ENCODE peak calls at places on chromosome 6, in four cellular contexts. One of them, this sample, is unnamed.

GRCh38 chr6:9233226-9233625 is 797.9 kb upstream of the SLC35B3 start:
- DNase-seq in LHCN-M2: no peak
- DNase-seq in left ventricle myocardium superior: no peak
- DNase-seq in posterior vena cava: no peak
- DNase-seq in this sample: no peak

GRCh38 chr6:1802495-1803395 is 193.0 kb downstream of the FOXC1 start:
- DNase-seq in LHCN-M2: no peak
- DNase-seq in left ventricle myocardium superior: no peak
- DNase-seq in posterior vena cava: no peak
- DNase-seq in this sample: no peak

GRCh38 chr6:101114703-101115102 is 233.6 kb upstream of the ASCC3 start:
- DNase-seq in LHCN-M2: peak
- DNase-seq in posterior vena cava: no peak
- DNase-seq in left ventricle myocardium superior: no peak
- DNase-seq in this sample: no peak

GRCh38 chr6:35318200-35318844 is 20.7 kb downstream of the DEF6 start:
- DNase-seq in posterior vena cava: peak
- DNase-seq in left ventricle myocardium superior: peak
- DNase-seq in LHCN-M2: peak
- DNase-seq in this sample: no peak

GRCh38 chr6:5423251-5423650 is 161.9 kb downstream of the FARS2 start:
- DNase-seq in LHCN-M2: no peak
- DNase-seq in posterior vena cava: no peak
- DNase-seq in left ventricle myocardium superior: no peak
- DNase-seq in this sample: no peak

GRCh38 chr6:20211941-20212391 is 303 bp downstream of the MBOAT1 start:
- DNase-seq in posterior vena cava: no peak
- DNase-seq in left ventricle myocardium superior: no peak
- DNase-seq in LHCN-M2: peak
- DNase-seq in this sample: peak

GRCh38 chr6:108564178-108564577 is 3.5 kb downstream of the FOXO3 start:
- DNase-seq in left ventricle myocardium superior: no peak
- DNase-seq in LHCN-M2: peak
- DNase-seq in posterior vena cava: no peak
- DNase-seq in this sample: no peak

GRCh38 chr6:35190306-35190705 is 23.4 kb upstream of the SCUBE3 start:
- DNase-seq in left ventricle myocardium superior: no peak
- DNase-seq in LHCN-M2: no peak
- DNase-seq in posterior vena cava: no peak
- DNase-seq in this sample: no peak

GRCh38 chr6:8180327-8181161 is 78.2 kb upstream of the EEF1E1 start:
- DNase-seq in posterior vena cava: no peak
- DNase-seq in left ventricle myocardium superior: no peak
- DNase-seq in LHCN-M2: peak
- DNase-seq in this sample: no peak

GRCh38 chr6:77425676-77426075 is 37.6 kb downstream of the HTR1B start:
- DNase-seq in posterior vena cava: no peak
- DNase-seq in left ventricle myocardium superior: no peak
- DNase-seq in LHCN-M2: no peak
- DNase-seq in this sample: no peak

GRCh38 chr6:168121308-168121665 is 42.3 kb upstream of the FRMD1 start:
- DNase-seq in LHCN-M2: no peak
- DNase-seq in posterior vena cava: peak
- DNase-seq in left ventricle myocardium superior: no peak
- DNase-seq in this sample: peak

GRCh38 chr6:41723178-41723935 is 12.1 kb downstream of the TFEB start:
- DNase-seq in left ventricle myocardium superior: peak
- DNase-seq in LHCN-M2: peak
- DNase-seq in posterior vena cava: peak
- DNase-seq in this sample: peak

GRCh38 chr6:165770430-165771082 is 107.5 kb upstream of the PDE10A start:
- DNase-seq in left ventricle myocardium superior: no peak
- DNase-seq in posterior vena cava: no peak
- DNase-seq in LHCN-M2: no peak
- DNase-seq in this sample: no peak

GRCh38 chr6:162046324-162046723 is 681.2 kb downstream of the PRKN start:
- DNase-seq in left ventricle myocardium superior: no peak
- DNase-seq in posterior vena cava: no peak
- DNase-seq in LHCN-M2: no peak
- DNase-seq in this sample: no peak